ENCODE peak calls at places on chromosomes 1 and 21, in seven cellular contexts. One of them, this sample, is unnamed.

GRCh38 chr1:35810096-35810860 is 2.5 kb downstream of the AGO4 start:
- DNase-seq in fibroblast of lung: peak
- DNase-seq in tibial nerve: no peak
- DNase-seq in CD8-positive, alpha-beta memory T cell: no peak
- DNase-seq in heart right ventricle: no peak
- DNase-seq in colonic mucosa: no peak
- DNase-seq in ovary: no peak
- DNase-seq in this sample: no peak

GRCh38 chr1:177586429-177586828 is 383.4 kb downstream of the SEC16B start:
- DNase-seq in fibroblast of lung: peak
- DNase-seq in tibial nerve: no peak
- DNase-seq in CD8-positive, alpha-beta memory T cell: no peak
- DNase-seq in heart right ventricle: no peak
- DNase-seq in colonic mucosa: no peak
- DNase-seq in ovary: no peak
- DNase-seq in this sample: no peak

GRCh38 chr1:204301171-204301957 is 58.4 kb downstream of the PLEKHA6 start:
- DNase-seq in fibroblast of lung: no peak
- DNase-seq in tibial nerve: no peak
- DNase-seq in CD8-positive, alpha-beta memory T cell: no peak
- DNase-seq in heart right ventricle: no peak
- DNase-seq in colonic mucosa: no peak
- DNase-seq in ovary: no peak
- DNase-seq in this sample: no peak

GRCh38 chr1:218674280-218674773 is 329.2 kb downstream of the TGFB2 start:
- DNase-seq in fibroblast of lung: peak
- DNase-seq in tibial nerve: peak
- DNase-seq in CD8-positive, alpha-beta memory T cell: no peak
- DNase-seq in heart right ventricle: peak
- DNase-seq in colonic mucosa: no peak
- DNase-seq in ovary: peak
- DNase-seq in this sample: peak

GRCh38 chr1:222043444-222044292 is 301.8 kb upstream of the DUSP10 start:
- DNase-seq in fibroblast of lung: peak
- DNase-seq in tibial nerve: peak
- DNase-seq in CD8-positive, alpha-beta memory T cell: no peak
- DNase-seq in heart right ventricle: peak
- DNase-seq in colonic mucosa: no peak
- DNase-seq in ovary: no peak
- DNase-seq in this sample: no peak

GRCh38 chr1:92907949-92908684 is 53.1 kb downstream of the DIPK1A start:
- DNase-seq in fibroblast of lung: no peak
- DNase-seq in tibial nerve: no peak
- DNase-seq in CD8-positive, alpha-beta memory T cell: no peak
- DNase-seq in heart right ventricle: no peak
- DNase-seq in colonic mucosa: no peak
- DNase-seq in ovary: no peak
- DNase-seq in this sample: no peak

GRCh38 chr1:209319549-209319948 is 264.0 kb upstream of the CAMK1G start:
- DNase-seq in fibroblast of lung: no peak
- DNase-seq in tibial nerve: no peak
- DNase-seq in CD8-positive, alpha-beta memory T cell: no peak
- DNase-seq in heart right ventricle: no peak
- DNase-seq in colonic mucosa: no peak
- DNase-seq in ovary: no peak
- DNase-seq in this sample: no peak

GRCh38 chr1:111604931-111605330 is 14.7 kb upstream of the RAP1A start:
- DNase-seq in fibroblast of lung: peak
- DNase-seq in tibial nerve: no peak
- DNase-seq in CD8-positive, alpha-beta memory T cell: no peak
- DNase-seq in heart right ventricle: no peak
- DNase-seq in colonic mucosa: no peak
- DNase-seq in ovary: no peak
- DNase-seq in this sample: no peak

GRCh38 chr1:221449801-221450470 is 292.0 kb downstream of the DUSP10 start:
- DNase-seq in fibroblast of lung: no peak
- DNase-seq in tibial nerve: no peak
- DNase-seq in CD8-positive, alpha-beta memory T cell: no peak
- DNase-seq in heart right ventricle: no peak
- DNase-seq in colonic mucosa: no peak
- DNase-seq in ovary: no peak
- DNase-seq in this sample: no peak

GRCh38 chr1:23178931-23179330 is 10.3 kb upstream of the LUZP1 start:
- DNase-seq in fibroblast of lung: peak
- DNase-seq in tibial nerve: no peak
- DNase-seq in CD8-positive, alpha-beta memory T cell: no peak
- DNase-seq in heart right ventricle: no peak
- DNase-seq in colonic mucosa: no peak
- DNase-seq in ovary: no peak
- DNase-seq in this sample: peak

GRCh38 chr21:14917762-14918161 is 147.0 kb downstream of the NRIP1 start:
- DNase-seq in fibroblast of lung: no peak
- DNase-seq in tibial nerve: no peak
- DNase-seq in CD8-positive, alpha-beta memory T cell: no peak
- DNase-seq in heart right ventricle: no peak
- DNase-seq in colonic mucosa: no peak
- DNase-seq in ovary: no peak
- DNase-seq in this sample: no peak

GRCh38 chr1:75615664-75616435 is 4.9 kb upstream of the SLC44A5 start:
- DNase-seq in fibroblast of lung: peak
- DNase-seq in tibial nerve: no peak
- DNase-seq in CD8-positive, alpha-beta memory T cell: no peak
- DNase-seq in heart right ventricle: peak
- DNase-seq in colonic mucosa: peak
- DNase-seq in ovary: peak
- DNase-seq in this sample: peak

GRCh38 chr1:247335871-247336270 is 4.2 kb upstream of the ZNF496 start:
- DNase-seq in fibroblast of lung: no peak
- DNase-seq in tibial nerve: no peak
- DNase-seq in CD8-positive, alpha-beta memory T cell: no peak
- DNase-seq in heart right ventricle: no peak
- DNase-seq in colonic mucosa: no peak
- DNase-seq in ovary: no peak
- DNase-seq in this sample: no peak

GRCh38 chr1:213443415-213443814 is 392.4 kb downstream of the RPS6KC1 start:
- DNase-seq in fibroblast of lung: no peak
- DNase-seq in tibial nerve: no peak
- DNase-seq in CD8-positive, alpha-beta memory T cell: no peak
- DNase-seq in heart right ventricle: no peak
- DNase-seq in colonic mucosa: no peak
- DNase-seq in ovary: no peak
- DNase-seq in this sample: no peak

GRCh38 chr1:243268284-243268653 is 12.4 kb downstream of the SDCCAG8 start:
- DNase-seq in fibroblast of lung: peak
- DNase-seq in tibial nerve: no peak
- DNase-seq in CD8-positive, alpha-beta memory T cell: no peak
- DNase-seq in heart right ventricle: no peak
- DNase-seq in colonic mucosa: no peak
- DNase-seq in ovary: no peak
- DNase-seq in this sample: no peak

GRCh38 chr1:43936470-43937151 is 3.0 kb downstream of the ARTN start:
- DNase-seq in fibroblast of lung: peak
- DNase-seq in tibial nerve: no peak
- DNase-seq in CD8-positive, alpha-beta memory T cell: no peak
- DNase-seq in heart right ventricle: no peak
- DNase-seq in colonic mucosa: peak
- DNase-seq in ovary: no peak
- DNase-seq in this sample: no peak

GRCh38 chr1:45982359-45982758 is 150.1 kb downstream of the PIK3R3 start:
- DNase-seq in fibroblast of lung: no peak
- DNase-seq in tibial nerve: no peak
- DNase-seq in CD8-positive, alpha-beta memory T cell: no peak
- DNase-seq in heart right ventricle: no peak
- DNase-seq in colonic mucosa: no peak
- DNase-seq in ovary: no peak
- DNase-seq in this sample: no peak

GRCh38 chr21:42570362-42570761 is 56.7 kb downstream of the SLC37A1 start:
- DNase-seq in fibroblast of lung: no peak
- DNase-seq in tibial nerve: no peak
- DNase-seq in CD8-positive, alpha-beta memory T cell: no peak
- DNase-seq in heart right ventricle: no peak
- DNase-seq in colonic mucosa: no peak
- DNase-seq in ovary: peak
- DNase-seq in this sample: no peak

GRCh38 chr1:3491291-3492246 is 37.1 kb downstream of the ARHGEF16 start:
- DNase-seq in fibroblast of lung: peak
- DNase-seq in tibial nerve: peak
- DNase-seq in CD8-positive, alpha-beta memory T cell: peak
- DNase-seq in heart right ventricle: peak
- DNase-seq in colonic mucosa: peak
- DNase-seq in ovary: peak
- DNase-seq in this sample: peak

GRCh38 chr1:58670200-58670599 is 29.7 kb downstream of the MYSM1 start:
- DNase-seq in fibroblast of lung: no peak
- DNase-seq in tibial nerve: no peak
- DNase-seq in CD8-positive, alpha-beta memory T cell: no peak
- DNase-seq in heart right ventricle: no peak
- DNase-seq in colonic mucosa: no peak
- DNase-seq in ovary: no peak
- DNase-seq in this sample: no peak

GRCh38 chr21:25528511-25528910 is 78.8 kb downstream of the MRPL39 start:
- DNase-seq in fibroblast of lung: no peak
- DNase-seq in tibial nerve: no peak
- DNase-seq in CD8-positive, alpha-beta memory T cell: no peak
- DNase-seq in heart right ventricle: no peak
- DNase-seq in colonic mucosa: no peak
- DNase-seq in ovary: no peak
- DNase-seq in this sample: no peak

GRCh38 chr1:108960719-108961118 is 2.6 kb downstream of the CLCC1 start:
- DNase-seq in fibroblast of lung: no peak
- DNase-seq in tibial nerve: no peak
- DNase-seq in CD8-positive, alpha-beta memory T cell: no peak
- DNase-seq in heart right ventricle: no peak
- DNase-seq in colonic mucosa: no peak
- DNase-seq in ovary: no peak
- DNase-seq in this sample: no peak

GRCh38 chr1:54987830-54988705 is 7.6 kb downstream of the TMEM61 start:
- DNase-seq in fibroblast of lung: no peak
- DNase-seq in tibial nerve: no peak
- DNase-seq in CD8-positive, alpha-beta memory T cell: no peak
- DNase-seq in heart right ventricle: no peak
- DNase-seq in colonic mucosa: no peak
- DNase-seq in ovary: no peak
- DNase-seq in this sample: no peak

GRCh38 chr21:16084776-16085364 is 355.1 kb downstream of the USP25 start:
- DNase-seq in fibroblast of lung: peak
- DNase-seq in tibial nerve: peak
- DNase-seq in CD8-positive, alpha-beta memory T cell: no peak
- DNase-seq in heart right ventricle: peak
- DNase-seq in colonic mucosa: no peak
- DNase-seq in ovary: peak
- DNase-seq in this sample: no peak

GRCh38 chr1:6631058-6631457 is 6.4 kb downstream of the THAP3 start:
- DNase-seq in fibroblast of lung: no peak
- DNase-seq in tibial nerve: no peak
- DNase-seq in CD8-positive, alpha-beta memory T cell: no peak
- DNase-seq in heart right ventricle: no peak
- DNase-seq in colonic mucosa: no peak
- DNase-seq in ovary: no peak
- DNase-seq in this sample: no peak

GRCh38 chr1:38190978-38191377 is 144.4 kb upstream of the POU3F1 start:
- DNase-seq in fibroblast of lung: no peak
- DNase-seq in tibial nerve: no peak
- DNase-seq in CD8-positive, alpha-beta memory T cell: no peak
- DNase-seq in heart right ventricle: no peak
- DNase-seq in colonic mucosa: no peak
- DNase-seq in ovary: no peak
- DNase-seq in this sample: no peak

GRCh38 chr1:78229344-78229743 is 183.6 kb downstream of the GIPC2 start:
- DNase-seq in fibroblast of lung: peak
- DNase-seq in tibial nerve: peak
- DNase-seq in CD8-positive, alpha-beta memory T cell: no peak
- DNase-seq in heart right ventricle: no peak
- DNase-seq in colonic mucosa: no peak
- DNase-seq in ovary: no peak
- DNase-seq in this sample: no peak

GRCh38 chr1:168636200-168636599 is 59.8 kb downstream of the XCL1 start:
- DNase-seq in fibroblast of lung: peak
- DNase-seq in tibial nerve: no peak
- DNase-seq in CD8-positive, alpha-beta memory T cell: no peak
- DNase-seq in heart right ventricle: no peak
- DNase-seq in colonic mucosa: no peak
- DNase-seq in ovary: no peak
- DNase-seq in this sample: no peak

GRCh38 chr1:228465571-228466146 is 21.5 kb upstream of the RNF187 start:
- DNase-seq in fibroblast of lung: no peak
- DNase-seq in tibial nerve: no peak
- DNase-seq in CD8-positive, alpha-beta memory T cell: no peak
- DNase-seq in heart right ventricle: no peak
- DNase-seq in colonic mucosa: no peak
- DNase-seq in ovary: no peak
- DNase-seq in this sample: no peak

GRCh38 chr1:203076031-203076511 is 9.7 kb downstream of the MYOG start:
- DNase-seq in fibroblast of lung: no peak
- DNase-seq in tibial nerve: no peak
- DNase-seq in CD8-positive, alpha-beta memory T cell: no peak
- DNase-seq in heart right ventricle: no peak
- DNase-seq in colonic mucosa: no peak
- DNase-seq in ovary: no peak
- DNase-seq in this sample: no peak
- H3K4me3 ChIP-seq in fibroblast of lung: no peak
- H3K4me3 ChIP-seq in tibial nerve: peak
- H3K4me3 ChIP-seq in CD8-positive, alpha-beta memory T cell: no peak
- H3K4me3 ChIP-seq in heart right ventricle: peak
- H3K4me3 ChIP-seq in colonic mucosa: peak
- H3K4me3 ChIP-seq in ovary: peak
- H3K4me3 ChIP-seq in this sample: no peak

GRCh38 chr1:230704830-230705229 is 9.1 kb downstream of the AGT start:
- DNase-seq in fibroblast of lung: no peak
- DNase-seq in tibial nerve: no peak
- DNase-seq in CD8-positive, alpha-beta memory T cell: no peak
- DNase-seq in heart right ventricle: no peak
- DNase-seq in colonic mucosa: no peak
- DNase-seq in ovary: no peak
- DNase-seq in this sample: no peak
- H3K4me3 ChIP-seq in fibroblast of lung: no peak
- H3K4me3 ChIP-seq in tibial nerve: no peak
- H3K4me3 ChIP-seq in CD8-positive, alpha-beta memory T cell: no peak
- H3K4me3 ChIP-seq in heart right ventricle: no peak
- H3K4me3 ChIP-seq in colonic mucosa: no peak
- H3K4me3 ChIP-seq in ovary: no peak
- H3K4me3 ChIP-seq in this sample: no peak

DNA sequence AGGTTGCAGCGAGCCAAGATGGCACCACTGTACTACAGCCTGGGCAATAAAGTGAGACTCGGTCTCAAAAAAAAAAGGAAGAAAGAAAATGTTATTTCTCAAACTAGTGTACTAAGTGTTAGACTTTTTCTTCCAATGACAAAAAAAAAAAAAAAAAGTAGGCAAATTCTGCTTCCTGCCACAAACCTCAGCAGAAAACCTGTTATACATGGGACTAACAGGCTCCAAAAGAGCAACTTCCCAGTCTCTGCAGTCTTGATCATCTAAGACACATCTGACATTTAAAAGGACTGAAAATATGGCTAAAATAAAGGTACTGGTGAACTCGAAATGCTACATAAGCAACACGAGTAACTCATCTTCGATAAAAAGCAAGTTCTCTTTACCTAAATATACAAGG is 59.6 kb downstream of the HSF2BP start:
- DNase-seq in fibroblast of lung: no peak
- DNase-seq in tibial nerve: no peak
- DNase-seq in CD8-positive, alpha-beta memory T cell: no peak
- DNase-seq in heart right ventricle: no peak
- DNase-seq in colonic mucosa: no peak
- DNase-seq in ovary: no peak
- DNase-seq in this sample: no peak
- H3K4me3 ChIP-seq in fibroblast of lung: no peak
- H3K4me3 ChIP-seq in tibial nerve: no peak
- H3K4me3 ChIP-seq in CD8-positive, alpha-beta memory T cell: no peak
- H3K4me3 ChIP-seq in heart right ventricle: no peak
- H3K4me3 ChIP-seq in colonic mucosa: no peak
- H3K4me3 ChIP-seq in ovary: no peak
- H3K4me3 ChIP-seq in this sample: no peak

GRCh38 chr1:182002570-182002969 is 58.9 kb downstream of the ZNF648 start:
- DNase-seq in fibroblast of lung: no peak
- DNase-seq in tibial nerve: no peak
- DNase-seq in CD8-positive, alpha-beta memory T cell: no peak
- DNase-seq in heart right ventricle: no peak
- DNase-seq in colonic mucosa: no peak
- DNase-seq in ovary: no peak
- DNase-seq in this sample: no peak
- H3K4me3 ChIP-seq in fibroblast of lung: no peak
- H3K4me3 ChIP-seq in tibial nerve: no peak
- H3K4me3 ChIP-seq in CD8-positive, alpha-beta memory T cell: no peak
- H3K4me3 ChIP-seq in heart right ventricle: peak
- H3K4me3 ChIP-seq in colonic mucosa: no peak
- H3K4me3 ChIP-seq in ovary: no peak
- H3K4me3 ChIP-seq in this sample: no peak

This sample was measured in HAP-1.